ENCODE peak calls at places on chromosomes 11 and 22, in six cellular contexts. I is neuronal stem cell, K is H9, N is IMR-90, T is H1, G is mesenchymal stem cell. H is an unnamed sample. For H3K4me1, the result is how much of the 10 kb centered on the place peaks cover.

GRCh38 chr22:37544955-37545702 is 15.2 kb upstream of the CDC42EP1 start:
- DNase-seq in T (peak), G (peak), N (peak), I (no peak), K (peak), H (peak)

GRCh38 chr22:48541401-48542098 is 1286.1 kb downstream of the BRD1 start:
- DNase-seq in I (no peak), N (no peak), G (no peak), T (no peak), K (no peak), H (no peak)

GRCh38 chr22:41009222-41009948 is 58.2 kb downstream of the RBX1 start:
- DNase-seq in I (no peak), N (peak), G (no peak), K (no peak), T (no peak), H (no peak)

GRCh38 chr11:48104562-48104924 is 112.1 kb upstream of the OR4B1 start:
- DNase-seq in G (no peak), K (no peak), I (no peak), T (no peak), N (no peak), H (no peak)

GRCh38 chr11:117218133-117218915 is 13.5 kb downstream of the PCSK7 start:
- DNase-seq in G (no peak), N (peak), I (no peak), T (no peak), K (no peak), H (no peak)

GRCh38 chr11:45141171-45141570 is 5.3 kb upstream of the PRDM11 start:
- DNase-seq in G (no peak), I (no peak), K (no peak), T (no peak), N (no peak), H (no peak)

GRCh38 chr11:45859661-45860140 is 12.4 kb downstream of the CRY2 start:
- DNase-seq in K (peak), T (no peak), I (no peak), G (peak), N (peak), H (no peak)

GRCh38 chr11:45217991-45218390 is 68.2 kb downstream of the SYT13 start:
- DNase-seq in K (no peak), N (peak), G (no peak), I (no peak), T (no peak), H (peak)

GRCh38 chr11:70747285-70747684 is 349.0 kb downstream of the CTTN start:
- DNase-seq in T (no peak), G (no peak), K (no peak), N (no peak), I (no peak), H (peak)

GRCh38 chr11:70745936-70746335 is 347.6 kb downstream of the CTTN start:
- DNase-seq in N (no peak), G (no peak), I (no peak), T (no peak), K (no peak), H (no peak)

GRCh38 chr11:70747889-70748288 is 349.6 kb downstream of the CTTN start:
- DNase-seq in N (no peak), G (no peak), T (no peak), K (no peak), I (no peak), H (no peak)

GRCh38 chr11:70745451-70745850 is 347.1 kb downstream of the CTTN start:
- DNase-seq in T (no peak), N (no peak), I (no peak), K (no peak), G (no peak), H (no peak)

GRCh38 chr11:70746351-70746750 is 348.0 kb downstream of the CTTN start:
- DNase-seq in T (no peak), K (no peak), G (no peak), N (no peak), I (no peak), H (no peak)
- H3K9ac ChIP-seq in T (no peak), K (no peak), G (no peak), N (no peak), I (no peak), H (no peak)

GRCh38 chr11:20399498-20399897 is 12.0 kb downstream of the PRMT3 start:
- DNase-seq in K (no peak), I (no peak), N (no peak), T (no peak), G (no peak), H (no peak)

GRCh38 chr11:20403059-20403458 is 15.5 kb downstream of the PRMT3 start:
- DNase-seq in G (no peak), I (no peak), K (no peak), N (no peak), T (no peak), H (no peak)

GRCh38 chr11:20397281-20397680 is 9.8 kb downstream of the PRMT3 start:
- DNase-seq in K (no peak), T (no peak), I (no peak), G (peak), N (peak), H (peak)
- H3K14ac ChIP-seq in K (no peak), T (no peak), I (no peak), G (no peak), N (no peak), H (no peak)

GRCh38 chr11:120218695-120219033 is 7.8 kb downstream of the OAF start:
- DNase-seq in K (no peak), N (no peak), G (no peak), T (no peak), I (no peak), H (no peak)

GRCh38 chr11:120220747-120221037 is 9.9 kb downstream of the OAF start:
- DNase-seq in T (no peak), N (no peak), K (no peak), G (no peak), I (no peak), H (no peak)

GRCh38 chr11:120219157-120219934 is 8.5 kb downstream of the OAF start:
- DNase-seq in G (peak), I (no peak), N (no peak), K (no peak), T (no peak), H (no peak)

GRCh38 chr11:120221115-120221752 is 10.4 kb downstream of the OAF start:
- DNase-seq in K (no peak), G (no peak), T (no peak), I (no peak), N (no peak), H (no peak)

DNA sequence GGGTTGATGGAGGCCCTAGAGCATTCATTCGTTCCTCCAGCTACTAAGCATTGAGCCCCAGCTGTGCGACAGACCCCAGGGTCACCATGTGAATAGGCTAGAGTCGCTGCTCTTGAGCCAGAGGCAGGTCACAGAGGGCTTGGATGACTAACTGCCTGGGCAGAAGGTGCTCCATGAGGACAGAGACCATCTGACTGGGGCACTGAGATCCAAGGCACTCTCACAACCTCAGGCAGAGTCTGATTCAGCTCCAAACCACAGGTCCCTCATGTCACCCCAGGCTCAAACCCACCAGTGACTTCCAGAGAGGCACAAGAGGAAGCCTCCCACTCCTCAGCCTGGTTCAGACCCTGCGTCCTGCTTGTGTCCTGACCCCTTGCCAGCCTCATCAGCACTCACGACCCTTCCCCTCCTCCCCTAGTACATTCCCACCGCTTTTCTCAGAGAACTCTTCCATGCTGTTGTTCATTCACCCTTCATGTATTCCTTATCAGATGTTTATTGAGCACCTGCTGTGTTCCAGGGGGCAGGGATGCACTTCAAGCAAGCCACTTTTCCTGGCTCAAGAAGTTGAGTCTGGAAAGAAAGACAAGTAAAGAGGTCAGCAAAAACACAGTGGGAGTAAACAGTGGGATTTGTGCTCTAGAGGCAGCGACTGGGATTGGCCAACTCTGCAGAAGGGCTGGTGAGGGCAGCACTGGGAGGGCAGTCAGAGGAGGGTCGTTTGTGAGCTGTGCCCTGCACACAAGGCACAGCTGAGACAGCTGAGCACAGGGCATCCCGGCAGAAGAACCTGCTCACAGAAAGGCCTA is 9.3 kb downstream of the OAF start:
- DNase-seq in I (no peak), G (peak), K (no peak), T (no peak), N (no peak), H (no peak)
- H3K4me1 ChIP-seq in I (under half), G (under half), K (under half), T (under half), N (under half), H (under half)

DNA sequence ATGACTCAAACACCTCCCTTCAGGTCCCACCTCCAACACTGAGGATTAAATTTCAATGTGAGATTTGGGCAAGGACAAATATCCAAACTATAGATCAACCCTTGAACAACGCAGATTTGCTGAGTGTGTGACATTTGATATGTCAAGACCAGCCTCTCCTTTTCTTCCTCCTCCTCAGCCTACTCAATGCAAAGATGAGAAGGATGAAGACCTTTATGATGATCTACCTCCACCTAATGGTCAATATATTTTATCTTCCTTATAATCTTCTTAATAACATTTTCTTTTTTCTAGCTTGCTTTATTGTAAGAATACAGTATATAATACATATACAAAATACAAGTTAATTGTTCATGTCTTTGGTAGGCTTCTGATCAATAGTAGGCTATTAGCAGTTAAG is 67.5 kb upstream of the MPPED2 start:
- DNase-seq in N (no peak), K (no peak), I (no peak), T (no peak), G (peak), H (no peak)
- H3K9ac ChIP-seq in N (no peak), K (no peak), I (no peak), T (no peak), G (no peak), H (no peak)

DNA sequence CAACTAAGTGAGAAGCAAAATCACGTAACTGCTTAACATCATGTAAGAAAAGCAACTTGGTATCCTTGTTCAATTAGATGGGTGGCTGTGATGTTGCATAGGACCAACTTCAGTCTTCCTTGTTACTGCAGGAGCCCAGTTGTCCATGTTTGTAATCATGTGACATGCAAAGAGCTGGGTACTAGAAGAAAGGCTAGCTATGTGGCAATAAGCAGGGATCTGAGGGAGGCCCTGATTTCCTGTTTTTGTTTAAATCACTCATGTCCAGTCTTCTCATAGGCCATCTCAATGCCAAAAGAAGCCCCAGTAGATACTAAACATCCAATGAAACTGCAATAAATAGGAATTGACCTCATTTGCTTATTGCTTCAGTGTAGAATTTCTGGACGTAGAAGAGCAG is 140.7 kb upstream of the ARHGAP20 start:
- DNase-seq in I (no peak), T (no peak), G (no peak), K (no peak), N (no peak), H (no peak)
- H3K14ac ChIP-seq in I (no peak), T (no peak), G (no peak), K (no peak), N (no peak), H (no peak)

GRCh38 chr11:69129053-69129452 is 26.7 kb upstream of the SMIM38 start:
- DNase-seq in G (no peak), N (no peak), K (no peak), T (no peak), I (no peak), H (no peak)

GRCh38 chr11:69132301-69132670 is 23.4 kb upstream of the SMIM38 start:
- DNase-seq in T (no peak), I (no peak), K (no peak), N (no peak), G (no peak), H (no peak)

GRCh38 chr11:69131644-69132300 is 24.0 kb upstream of the SMIM38 start:
- DNase-seq in K (peak), T (peak), G (peak), I (peak), N (peak), H (peak)

GRCh38 chr11:69129647-69130046 is 26.1 kb upstream of the SMIM38 start:
- DNase-seq in K (peak), N (no peak), G (no peak), T (no peak), I (no peak), H (no peak)

GRCh38 chr11:69130586-69131566 is 24.9 kb upstream of the SMIM38 start:
- DNase-seq in T (no peak), G (no peak), I (no peak), K (peak), N (no peak), H (no peak)
- H3K4me1 ChIP-seq in T (under half), G (under half), I (under half), K (under half), N (under half), H (under half)

H was measured in trophoblast cell.